ENCODE peak calls at places on chromosomes 1 and 21, in nine cellular contexts. M is heart right ventricle; B is LNCaP clone FGC; L is activated CD8-positive, alpha-beta T cell treated with anti-CD3 and anti-CD28 coated beads for 36 hours; N is CD4-positive, alpha-beta T cell; Y is ovary; S is fibroblast of lung; J is spleen; E is tibial artery. O is an unnamed sample.

GRCh38 chr1:53398585-53399365 is 60.4 kb upstream of the DMRTB1 start:
- DNase-seq in Y (no peak), L (no peak), N (no peak), E (peak; percentile 13), J (no peak), M (no peak), S (no peak), B (no peak), O (no peak)

GRCh38 chr1:222991177-222991576 is 151.9 kb downstream of the TLR5 start:
- DNase-seq in L (no peak), B (no peak), N (no peak), J (no peak), Y (no peak), M (no peak), S (no peak), E (no peak), O (no peak)

GRCh38 chr1:163771637-163772036 is 449.9 kb downstream of the NUF2 start:
- DNase-seq in J (no peak), M (no peak), L (no peak), B (no peak), Y (no peak), N (no peak), E (no peak), S (no peak), O (no peak)

GRCh38 chr1:79982218-79982617 is 975.7 kb upstream of the ADGRL4 start:
- DNase-seq in J (no peak), Y (peak; percentile 72), M (peak; percentile 84), S (peak; percentile 88), B (peak; percentile 3), N (no peak), L (no peak), E (peak; percentile 67), O (no peak)

GRCh38 chr1:48414264-48414663 is 57.7 kb downstream of the SPATA6 start:
- DNase-seq in Y (no peak), J (no peak), E (no peak), L (no peak), B (no peak), S (peak; percentile 12), N (no peak), M (no peak), O (no peak)

GRCh38 chr1:156119503-156120209 is 5.1 kb downstream of the LMNA start:
- DNase-seq in B (no peak), M (no peak), L (no peak), Y (no peak), E (peak; percentile 86), N (no peak), J (no peak), S (peak; percentile 78), O (no peak)

GRCh38 chr21:34740198-34740597 is 71.4 kb downstream of the CLIC6 start:
- DNase-seq in S (no peak), J (no peak), Y (no peak), L (no peak), M (no peak), B (no peak), N (no peak), E (no peak), O (no peak)

GRCh38 chr1:151372411-151372934 is at the start of gene SELENBP1:
- DNase-seq in L (no peak), M (peak; percentile 94), S (peak; percentile 60), B (peak; percentile 86), E (peak; percentile 95), J (peak; percentile 80), Y (peak; percentile 89), N (no peak), O (no peak)

GRCh38 chr21:42644223-42645208 is 8.9 kb upstream of the PDE9A start:
- DNase-seq in S (peak; percentile 15), M (no peak), Y (peak; percentile 53), N (no peak), J (peak; percentile 30), L (no peak), B (no peak), E (no peak), O (no peak)

GRCh38 chr1:33985166-33985565 is 121.3 kb downstream of the HMGB4 start:
- DNase-seq in N (no peak), Y (no peak), S (peak; percentile 78), L (no peak), B (no peak), J (peak; percentile 32), M (peak; percentile 29), E (peak; percentile 67), O (no peak)

GRCh38 chr1:214449371-214449770 is 102.0 kb downstream of the PTPN14 start:
- DNase-seq in E (no peak), J (no peak), N (no peak), L (no peak), Y (no peak), M (no peak), S (no peak), B (no peak), O (no peak)

GRCh38 chr1:214447557-214447871 is 103.9 kb downstream of the PTPN14 start:
- DNase-seq in J (no peak), Y (no peak), S (peak; percentile 64), B (no peak), E (no peak), L (no peak), M (no peak), N (no peak), O (no peak)

GRCh38 chr1:214445846-214446614 is 105.4 kb downstream of the PTPN14 start:
- DNase-seq in L (no peak), E (no peak), Y (no peak), N (no peak), B (no peak), S (peak; percentile 98), J (no peak), M (no peak), O (no peak)

GRCh38 chr1:214446772-214447556 is 104.4 kb downstream of the PTPN14 start:
- DNase-seq in S (peak; percentile 98), J (no peak), E (no peak), Y (peak; percentile 44), M (no peak), B (no peak), L (no peak), N (no peak), O (no peak)

GRCh38 chr1:214448536-214448935 is 102.9 kb downstream of the PTPN14 start:
- DNase-seq in B (no peak), Y (no peak), S (no peak), E (no peak), L (no peak), M (no peak), J (no peak), N (no peak), O (no peak)
- TF ChIP-seq CTCF in B (no peak), Y (no peak), S (no peak), E (no peak), L (no peak), M (no peak), J (no peak), N (no peak), O (no peak)

DNA sequence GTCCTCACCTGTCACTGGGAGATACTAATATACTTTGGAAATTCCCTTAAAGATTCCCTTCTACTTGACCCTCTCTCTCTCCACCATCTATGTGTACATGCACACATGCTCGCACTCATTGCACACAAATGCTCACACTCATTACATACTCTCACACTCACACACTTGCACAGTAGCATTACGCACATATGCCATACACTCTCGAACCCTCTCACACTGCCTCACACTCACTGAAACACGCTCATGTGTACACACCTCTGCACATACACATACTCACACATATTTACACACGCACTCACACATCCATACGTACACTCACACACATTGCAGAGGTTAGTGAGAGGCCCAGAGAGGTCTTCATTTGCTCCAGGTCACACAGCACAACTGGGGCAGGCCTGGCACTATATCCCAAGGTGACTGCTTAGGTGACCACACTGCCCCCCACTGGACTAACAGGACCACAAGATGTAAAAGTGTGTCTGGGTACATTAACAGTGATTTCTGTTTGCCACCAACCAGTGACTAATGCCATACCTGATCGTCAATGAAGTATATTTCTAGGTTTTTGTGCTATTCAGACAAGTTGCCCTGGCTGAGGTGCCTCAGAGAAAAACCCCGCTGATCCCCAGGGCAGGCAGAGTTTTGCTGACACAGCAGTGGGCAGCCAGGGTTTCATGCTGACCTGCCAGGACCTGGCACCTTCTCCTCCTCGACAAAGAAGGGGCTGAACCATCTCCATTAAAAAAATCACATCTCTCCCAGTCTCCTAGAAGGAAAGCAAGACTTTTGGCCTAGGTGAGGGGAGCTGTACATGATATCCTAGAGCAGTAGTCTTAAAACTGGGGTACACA is 28.5 kb upstream of the CAMK1G start:
- DNase-seq in S (no peak), M (no peak), Y (no peak), E (no peak), B (no peak), N (no peak), L (no peak), J (no peak), O (no peak)
- TF ChIP-seq CTCF in S (no peak), M (no peak), Y (no peak), E (no peak), B (no peak), N (no peak), L (no peak), J (no peak), O (no peak)

DNA sequence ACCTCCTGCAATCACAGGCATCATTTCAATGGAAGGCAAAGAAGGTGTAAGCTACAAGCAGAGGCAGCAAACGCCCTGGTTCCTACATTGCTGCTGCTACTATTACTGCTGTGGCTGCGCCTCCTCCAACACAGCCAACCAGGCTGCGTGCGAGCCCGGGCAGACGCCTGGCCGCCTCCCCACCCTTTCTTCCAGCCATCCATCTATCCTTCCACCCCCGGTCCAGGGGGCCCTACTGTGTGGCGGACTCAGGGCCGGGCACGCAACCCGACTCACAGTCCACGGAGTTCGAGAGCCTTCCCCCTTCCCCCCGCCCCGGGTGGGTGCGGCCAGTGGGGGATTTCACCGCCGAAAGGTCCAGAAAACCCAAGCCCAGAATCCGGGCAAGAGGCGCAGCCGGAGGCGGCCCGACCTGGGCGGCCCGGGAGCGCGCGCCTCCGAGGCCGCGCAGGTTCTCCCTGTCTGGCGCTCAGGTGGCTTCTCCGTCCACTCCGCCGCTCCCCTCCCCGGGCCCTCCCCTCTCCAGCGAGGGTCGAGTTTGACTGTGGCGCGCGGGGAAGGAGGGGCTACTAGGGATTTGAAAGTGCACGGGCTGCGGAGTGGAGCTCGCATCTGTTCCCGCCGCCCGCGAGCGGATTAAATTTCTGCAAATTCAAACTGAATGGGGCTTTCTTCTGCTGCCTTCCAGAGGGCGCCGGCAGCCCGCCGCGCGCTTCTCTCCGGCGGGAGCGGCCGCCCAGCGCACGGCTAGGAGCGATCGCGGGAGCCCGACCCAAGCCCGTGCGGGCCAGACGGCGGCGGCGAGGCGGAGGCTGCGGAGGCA is at the start of gene HUNK:
- DNase-seq in M (no peak), N (no peak), B (no peak), Y (peak; percentile 19), E (no peak), L (peak; percentile 28), S (peak; percentile 37), J (peak; percentile 71), O (no peak)
- TF ChIP-seq CTCF in M (no peak), N (no peak), B (peak; percentile 40), Y (no peak), E (no peak), L (no peak), S (peak; percentile 14), J (no peak), O (no peak)

DNA sequence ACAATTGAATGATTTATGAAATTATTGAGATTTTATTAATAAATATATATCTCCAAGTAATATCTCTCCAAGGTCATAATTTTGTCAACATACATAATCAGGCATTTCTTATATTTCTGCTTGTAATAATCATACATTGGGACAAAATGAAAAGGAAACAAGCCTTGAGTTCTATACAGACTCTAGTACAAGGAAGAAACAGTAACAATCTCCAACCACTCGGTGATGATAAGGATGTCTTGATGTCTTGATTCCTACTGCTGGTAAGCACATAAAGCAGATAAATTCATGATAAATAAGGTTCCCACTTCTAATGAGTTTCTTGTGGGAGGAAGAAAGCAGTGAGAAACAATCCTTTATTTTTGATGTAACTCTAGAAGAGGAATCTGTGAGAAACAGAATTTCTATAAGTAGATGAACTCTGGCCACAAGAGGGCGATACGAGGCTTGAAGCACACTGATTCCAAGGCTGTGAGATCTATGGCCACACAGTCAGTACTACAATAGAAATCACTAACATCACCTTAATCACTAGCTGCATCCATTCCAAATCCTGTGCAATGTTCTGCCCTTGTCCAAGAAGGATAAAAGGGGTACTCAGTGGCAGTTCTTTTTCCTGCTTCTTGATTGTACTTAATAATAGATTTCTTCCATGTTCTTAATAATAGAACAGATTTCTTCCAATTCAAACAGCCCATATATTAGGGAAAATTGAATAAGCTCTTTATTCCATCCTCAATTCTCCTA is 41.4 kb upstream of the LRRC8B start:
- DNase-seq in M (peak; percentile 88), N (peak; percentile 73), L (peak; percentile 94), Y (peak; percentile 84), B (peak; percentile 36), E (no peak), J (no peak), S (peak; percentile 68), O (peak; percentile 56)
- TF ChIP-seq CTCF in M (peak; percentile 78), N (peak; percentile 88), L (peak; percentile 85), Y (peak; percentile 61), B (peak; percentile 67), E (peak; percentile 71), J (peak; percentile 71), S (peak; percentile 87), O (peak; percentile 70)

O was measured in GM10248.